ENCODE peak calls at places on chromosomes 7 and 10, in seven cellular contexts. I is progenitor cell of endocrine pancreas, X is body of pancreas, P is foreskin fibroblast, D is cardiac fibroblast, T is thoracic aorta, K is choroid plexus epithelial cell. S is an unnamed sample.

GRCh38 chr7:35988105-35988504 is 164.9 kb upstream of the EEPD1 start:
- DNase-seq in X (peak; percentile 70), I (no peak), T (no peak), D (no peak), P (no peak), K (no peak), S (no peak)

GRCh38 chr10:92573091-92573797 is 649 bp downstream of the IDE start:
- DNase-seq in I (no peak), D (peak; percentile 61), T (no peak), K (peak; percentile 54), X (peak; percentile 47), P (peak; percentile 45), S (no peak)

GRCh38 chr10:133164816-133165555 is 5.0 kb downstream of the KNDC1 start:
- DNase-seq in I (no peak), T (no peak), X (no peak), K (no peak), D (no peak), P (no peak), S (no peak)

GRCh38 chr7:115198143-115198542 is 276.2 kb downstream of the MDFIC start:
- DNase-seq in P (no peak), X (no peak), I (no peak), T (no peak), D (peak; percentile 5), K (peak; percentile 81), S (no peak)

GRCh38 chr7:3520206-3520605 is 219.2 kb downstream of the SDK1 start:
- DNase-seq in P (no peak), T (no peak), K (peak; percentile 6), I (no peak), X (peak; percentile 72), D (no peak), S (no peak)

GRCh38 chr10:69846252-69847000 is 44.7 kb downstream of the COL13A1 start:
- DNase-seq in P (no peak), K (no peak), T (no peak), I (no peak), D (no peak), X (no peak), S (no peak)

GRCh38 chr7:158416283-158416933 is 171.2 kb downstream of the PTPRN2 start:
- DNase-seq in P (no peak), X (no peak), T (no peak), I (no peak), D (no peak), K (peak; percentile 17), S (no peak)

GRCh38 chr10:69253171-69253570 is 25.1 kb upstream of the HK1 start:
- DNase-seq in P (no peak), I (no peak), T (no peak), X (no peak), K (no peak), D (no peak), S (no peak)

GRCh38 chr10:122546242-122546641 is 14.3 kb upstream of the DMBT1 start:
- DNase-seq in T (no peak), D (no peak), P (no peak), I (no peak), K (no peak), X (no peak), S (no peak)

GRCh38 chr7:134513169-134513752 is 14.1 kb upstream of the AKR1B10 start:
- DNase-seq in X (peak; percentile 37), D (peak; percentile 78), K (peak; percentile 71), T (no peak), P (peak; percentile 27), I (peak; percentile 35), S (no peak)

GRCh38 chr7:150401424-150401790 is 22.3 kb downstream of the ZNF775 start:
- DNase-seq in T (no peak), I (no peak), P (no peak), K (no peak), X (no peak), D (no peak), S (no peak)

GRCh38 chr10:21527634-21528451 is 2.4 kb upstream of the SKIDA1 start:
- DNase-seq in X (no peak), P (no peak), K (peak; percentile 59), I (no peak), D (peak; percentile 61), T (no peak), S (no peak)

GRCh38 chr10:26879744-26880143 is 19.0 kb upstream of the ABI1 start:
- DNase-seq in K (no peak), X (peak; percentile 62), T (no peak), P (no peak), D (no peak), I (no peak), S (no peak)

GRCh38 chr10:64115913-64116643 is 594.9 kb downstream of the REEP3 start:
- DNase-seq in K (peak; percentile 19), P (no peak), D (peak; percentile 36), T (no peak), X (no peak), I (no peak), S (no peak)

GRCh38 chr7:143354965-143355364 is 7.5 kb downstream of the FAM131B start:
- DNase-seq in D (no peak), P (no peak), X (no peak), I (no peak), K (no peak), T (no peak), S (no peak)

GRCh38 chr7:146116452-146117219 is at the start of gene CNTNAP2:
- DNase-seq in T (no peak), D (peak; percentile 46), K (peak; percentile 85), P (no peak), I (peak; percentile 21), X (no peak), S (no peak)

GRCh38 chr10:73854310-73854709 is 20.0 kb downstream of the CAMK2G start:
- DNase-seq in P (no peak), X (no peak), I (no peak), T (no peak), D (no peak), K (no peak), S (no peak)

GRCh38 chr7:18689535-18689934 is 194.0 kb downstream of the HDAC9 start:
- DNase-seq in P (no peak), T (no peak), K (no peak), X (no peak), I (no peak), D (no peak), S (no peak)

GRCh38 chr10:125375210-125375609 is 214.8 kb upstream of the CTBP2 start:
- DNase-seq in P (no peak), D (peak; percentile 4), I (no peak), K (peak; percentile 5), X (no peak), T (no peak), S (no peak)

GRCh38 chr7:122412441-122412840 is 107.9 kb upstream of the FEZF1 start:
- DNase-seq in D (peak; percentile 45), I (no peak), X (no peak), K (peak; percentile 32), P (no peak), T (no peak), S (no peak)

GRCh38 chr7:2926898-2927405 is 82.8 kb upstream of the GNA12 start:
- DNase-seq in P (no peak), D (no peak), T (no peak), X (no peak), K (no peak), I (no peak), S (no peak)

GRCh38 chr10:98212204-98212603 is 55.8 kb downstream of the LOXL4 start:
- DNase-seq in T (no peak), I (no peak), P (no peak), K (no peak), X (no peak), D (no peak), S (no peak)

GRCh38 chr10:98215378-98215777 is 52.6 kb downstream of the LOXL4 start:
- DNase-seq in I (no peak), X (no peak), T (no peak), K (no peak), P (no peak), D (no peak), S (no peak)

GRCh38 chr10:98213740-98214139 is 54.3 kb downstream of the LOXL4 start:
- DNase-seq in I (no peak), P (no peak), K (no peak), X (no peak), D (no peak), T (no peak), S (no peak)

DNA sequence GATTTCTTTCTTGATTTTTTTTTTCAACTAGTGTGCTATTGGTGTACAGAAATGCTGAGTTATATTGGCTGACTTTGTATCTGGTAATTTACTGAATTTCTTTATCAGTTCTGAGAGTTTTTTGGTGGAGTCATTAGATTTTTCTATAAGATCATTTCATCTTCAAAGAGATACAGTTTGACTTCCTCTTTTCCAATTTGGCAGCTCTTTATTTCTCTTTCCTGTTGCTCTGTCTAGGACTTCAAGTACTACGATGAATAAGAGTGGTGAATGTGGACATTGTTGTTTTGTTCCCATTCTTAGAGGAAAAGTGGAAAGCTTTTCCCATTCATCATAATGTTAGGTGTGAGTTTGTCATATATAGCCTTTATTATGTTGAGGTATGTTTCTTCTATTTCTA is 50.2 kb downstream of the LOXL4 start:
- DNase-seq in D (peak; percentile 14), X (no peak), P (no peak), T (no peak), K (no peak), I (no peak), S (no peak)
- TF ChIP-seq CTCF in D (no peak), X (no peak), P (no peak), T (no peak), K (no peak), I (no peak), S (no peak)

DNA sequence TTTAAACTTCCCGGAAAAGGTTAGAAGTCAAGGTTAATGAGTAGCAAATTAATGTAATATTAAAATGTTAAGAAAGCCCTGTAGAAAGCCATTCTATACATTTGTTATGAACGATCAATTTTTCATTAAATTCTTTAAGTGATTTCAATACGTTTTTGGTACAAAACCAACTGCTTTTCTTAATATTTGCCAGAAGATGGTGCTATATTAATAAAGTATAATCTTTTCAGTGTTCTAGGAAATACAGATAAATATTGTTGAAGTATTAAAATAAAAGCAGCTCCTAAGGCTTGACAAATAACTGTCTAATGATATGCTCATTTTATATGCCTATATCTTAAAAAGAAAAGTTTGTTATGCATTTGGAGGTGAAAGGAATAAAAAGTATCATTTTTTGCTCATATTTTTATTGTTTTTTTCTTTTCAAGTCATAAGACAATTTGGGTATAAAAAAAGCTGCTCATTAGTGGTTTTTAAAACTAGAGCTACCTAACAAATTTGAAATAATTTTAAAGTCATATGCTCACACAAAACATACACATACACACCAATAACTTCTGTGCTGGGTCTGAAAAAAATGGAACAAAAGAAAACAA is 130.3 kb upstream of the POT1 start:
- DNase-seq in X (no peak), K (peak; percentile 36), T (no peak), I (no peak), D (peak; percentile 44), P (no peak), S (no peak)
- TF ChIP-seq CTCF in X (peak; percentile 47), K (peak; percentile 37), T (peak; percentile 13), I (peak; percentile 52), D (peak; percentile 33), P (no peak), S (no peak)

DNA sequence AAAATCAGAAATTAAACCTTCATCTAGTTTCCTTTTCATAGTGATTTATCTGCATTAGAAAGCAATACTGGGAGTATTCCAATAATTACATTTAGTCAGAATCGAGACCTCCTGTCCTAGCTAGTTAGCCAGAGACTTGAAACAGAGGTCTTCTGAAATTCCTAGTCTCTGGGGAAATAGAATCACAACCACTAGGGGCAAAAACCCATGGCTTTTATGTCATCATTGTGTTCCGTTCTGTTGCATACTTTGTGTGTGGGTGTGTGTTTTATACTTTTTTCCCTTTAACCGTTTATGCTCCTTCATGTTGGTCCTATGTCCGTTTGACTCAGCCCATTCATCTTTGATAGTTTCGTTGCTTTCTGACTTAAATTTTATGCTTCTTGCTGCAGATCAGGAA is 79.8 kb downstream of the RALA start:
- DNase-seq in I (no peak), P (no peak), D (peak; percentile 62), K (peak; percentile 50), T (no peak), X (no peak), S (no peak)
- TF ChIP-seq CTCF in I (peak; percentile 19), P (no peak), D (peak; percentile 13), K (peak; percentile 39), T (no peak), X (no peak), S (no peak)

GRCh38 chr10:103598654-103599115 is 105.2 kb downstream of the NEURL1 start:
- DNase-seq in D (peak; percentile 82), X (peak; percentile 59), I (peak; percentile 35), P (peak; percentile 76), K (peak; percentile 79), T (no peak), S (no peak)
- TF ChIP-seq CTCF in D (peak; percentile 69), X (peak; percentile 43), I (peak; percentile 71), P (peak; percentile 65), K (peak; percentile 82), T (peak; percentile 61), S (no peak)

S was measured in omental fat pad.